ENCODE peak calls at places on chromosomes 1 and 21, in five cellular contexts. One of them, this sample, is unnamed.

GRCh38 chr1:59193443-59194093 is 103.3 kb upstream of the FGGY start:
- DNase-seq in thyroid gland: no peak
- DNase-seq in CD8-positive, alpha-beta T cell: no peak
- DNase-seq in GM23338: no peak
- DNase-seq in PC-9: no peak
- DNase-seq in this sample: no peak

GRCh38 chr1:231062500-231063270 is 22.6 kb upstream of the FAM89A start:
- DNase-seq in thyroid gland: no peak
- DNase-seq in CD8-positive, alpha-beta T cell: no peak
- DNase-seq in GM23338: no peak
- DNase-seq in PC-9: no peak
- DNase-seq in this sample: peak; percentile 31

GRCh38 chr1:203305809-203306088 is 430 bp downstream of the BTG2 start:
- DNase-seq in thyroid gland: no peak
- DNase-seq in CD8-positive, alpha-beta T cell: no peak
- DNase-seq in GM23338: no peak
- DNase-seq in PC-9: no peak
- DNase-seq in this sample: no peak

GRCh38 chr1:46166521-46167462 is 8.1 kb upstream of the TSPAN1 start:
- DNase-seq in thyroid gland: peak; percentile 67
- DNase-seq in CD8-positive, alpha-beta T cell: peak; percentile 54
- DNase-seq in GM23338: peak; percentile 75
- DNase-seq in PC-9: no peak
- DNase-seq in this sample: no peak

GRCh38 chr1:159880435-159880834 is 18.0 kb upstream of the VSIG8 start:
- DNase-seq in thyroid gland: no peak
- DNase-seq in CD8-positive, alpha-beta T cell: no peak
- DNase-seq in GM23338: no peak
- DNase-seq in PC-9: no peak
- DNase-seq in this sample: no peak

GRCh38 chr1:58924016-58924565 is 140.2 kb upstream of the JUN start:
- DNase-seq in thyroid gland: no peak
- DNase-seq in CD8-positive, alpha-beta T cell: no peak
- DNase-seq in GM23338: no peak
- DNase-seq in PC-9: no peak
- DNase-seq in this sample: no peak

GRCh38 chr1:223129229-223129851 is 13.7 kb downstream of the TLR5 start:
- DNase-seq in thyroid gland: peak; percentile 78
- DNase-seq in CD8-positive, alpha-beta T cell: peak; percentile 59
- DNase-seq in GM23338: peak; percentile 86
- DNase-seq in PC-9: no peak
- DNase-seq in this sample: peak; percentile 26

GRCh38 chr1:25088946-25089345 is 143.4 kb downstream of the SYF2 start:
- DNase-seq in thyroid gland: no peak
- DNase-seq in CD8-positive, alpha-beta T cell: no peak
- DNase-seq in GM23338: no peak
- DNase-seq in PC-9: no peak
- DNase-seq in this sample: no peak

GRCh38 chr1:112618114-112618720 is 724 bp downstream of the ST7L start:
- DNase-seq in thyroid gland: no peak
- DNase-seq in CD8-positive, alpha-beta T cell: peak; percentile 36
- DNase-seq in GM23338: no peak
- DNase-seq in PC-9: no peak
- DNase-seq in this sample: peak; percentile 31

GRCh38 chr1:181583598-181583997 is 100.3 kb downstream of the CACNA1E start:
- DNase-seq in thyroid gland: peak; percentile 63
- DNase-seq in CD8-positive, alpha-beta T cell: no peak
- DNase-seq in GM23338: peak; percentile 87
- DNase-seq in PC-9: no peak
- DNase-seq in this sample: no peak

GRCh38 chr1:247295274-247295684 is 36.4 kb downstream of the ZNF496 start:
- DNase-seq in thyroid gland: peak; percentile 11
- DNase-seq in CD8-positive, alpha-beta T cell: no peak
- DNase-seq in GM23338: peak; percentile 87
- DNase-seq in PC-9: no peak
- DNase-seq in this sample: peak; percentile 10

GRCh38 chr1:207073906-207074820 is 14.5 kb upstream of the C4BPB start:
- DNase-seq in thyroid gland: no peak
- DNase-seq in CD8-positive, alpha-beta T cell: no peak
- DNase-seq in GM23338: no peak
- DNase-seq in PC-9: no peak
- DNase-seq in this sample: no peak

GRCh38 chr21:26715878-26716506 is 129.2 kb downstream of the ADAMTS1 start:
- DNase-seq in thyroid gland: peak; percentile 31
- DNase-seq in CD8-positive, alpha-beta T cell: no peak
- DNase-seq in GM23338: peak; percentile 87
- DNase-seq in PC-9: no peak
- DNase-seq in this sample: peak; percentile 27

GRCh38 chr21:41247561-41247968 is 69.0 kb upstream of the FAM3B start:
- DNase-seq in thyroid gland: no peak
- DNase-seq in CD8-positive, alpha-beta T cell: no peak
- DNase-seq in GM23338: no peak
- DNase-seq in PC-9: no peak
- DNase-seq in this sample: no peak

GRCh38 chr1:111463029-111463683 is 10.6 kb upstream of the C1orf162 start:
- DNase-seq in thyroid gland: no peak
- DNase-seq in CD8-positive, alpha-beta T cell: no peak
- DNase-seq in GM23338: no peak
- DNase-seq in PC-9: peak; percentile 48
- DNase-seq in this sample: peak; percentile 52

GRCh38 chr1:232529747-232530146 is 100.2 kb downstream of the SIPA1L2 start:
- DNase-seq in thyroid gland: no peak
- DNase-seq in CD8-positive, alpha-beta T cell: no peak
- DNase-seq in GM23338: no peak
- DNase-seq in PC-9: peak; percentile 98
- DNase-seq in this sample: no peak
- TF ChIP-seq CTCF in thyroid gland: no peak
- TF ChIP-seq CTCF in CD8-positive, alpha-beta T cell: no peak
- TF ChIP-seq CTCF in GM23338: no peak
- TF ChIP-seq CTCF in PC-9: peak; percentile 53
- TF ChIP-seq CTCF in this sample: no peak

GRCh38 chr21:42423197-42423675 is 19.5 kb downstream of the UBASH3A start:
- DNase-seq in thyroid gland: no peak
- DNase-seq in CD8-positive, alpha-beta T cell: peak; percentile 53
- DNase-seq in GM23338: no peak
- DNase-seq in PC-9: no peak
- DNase-seq in this sample: no peak

GRCh38 chr21:42421018-42421793 is 17.5 kb downstream of the UBASH3A start:
- DNase-seq in thyroid gland: no peak
- DNase-seq in CD8-positive, alpha-beta T cell: no peak
- DNase-seq in GM23338: no peak
- DNase-seq in PC-9: no peak
- DNase-seq in this sample: no peak

GRCh38 chr21:42424848-42425602 is 21.3 kb downstream of the UBASH3A start:
- DNase-seq in thyroid gland: no peak
- DNase-seq in CD8-positive, alpha-beta T cell: peak; percentile 81
- DNase-seq in GM23338: no peak
- DNase-seq in PC-9: no peak
- DNase-seq in this sample: no peak

GRCh38 chr21:42425603-42425985 is 21.9 kb downstream of the UBASH3A start:
- DNase-seq in thyroid gland: no peak
- DNase-seq in CD8-positive, alpha-beta T cell: no peak
- DNase-seq in GM23338: no peak
- DNase-seq in PC-9: no peak
- DNase-seq in this sample: no peak

GRCh38 chr21:42423685-42424084 is 20.0 kb downstream of the UBASH3A start:
- DNase-seq in thyroid gland: no peak
- DNase-seq in CD8-positive, alpha-beta T cell: no peak
- DNase-seq in GM23338: no peak
- DNase-seq in PC-9: no peak
- DNase-seq in this sample: no peak
- H3K4me3 ChIP-seq in thyroid gland: no peak overlapping the region
- H3K4me3 ChIP-seq in CD8-positive, alpha-beta T cell: no peak overlapping the region
- H3K4me3 ChIP-seq in GM23338: no peak overlapping the region
- H3K4me3 ChIP-seq in PC-9: no peak overlapping the region
- H3K4me3 ChIP-seq in this sample: no peak overlapping the region

GRCh38 chr1:91478693-91479234 is 21.9 kb upstream of the CDC7 start:
- DNase-seq in thyroid gland: no peak
- DNase-seq in CD8-positive, alpha-beta T cell: no peak
- DNase-seq in GM23338: no peak
- DNase-seq in PC-9: no peak
- DNase-seq in this sample: no peak

DNA sequence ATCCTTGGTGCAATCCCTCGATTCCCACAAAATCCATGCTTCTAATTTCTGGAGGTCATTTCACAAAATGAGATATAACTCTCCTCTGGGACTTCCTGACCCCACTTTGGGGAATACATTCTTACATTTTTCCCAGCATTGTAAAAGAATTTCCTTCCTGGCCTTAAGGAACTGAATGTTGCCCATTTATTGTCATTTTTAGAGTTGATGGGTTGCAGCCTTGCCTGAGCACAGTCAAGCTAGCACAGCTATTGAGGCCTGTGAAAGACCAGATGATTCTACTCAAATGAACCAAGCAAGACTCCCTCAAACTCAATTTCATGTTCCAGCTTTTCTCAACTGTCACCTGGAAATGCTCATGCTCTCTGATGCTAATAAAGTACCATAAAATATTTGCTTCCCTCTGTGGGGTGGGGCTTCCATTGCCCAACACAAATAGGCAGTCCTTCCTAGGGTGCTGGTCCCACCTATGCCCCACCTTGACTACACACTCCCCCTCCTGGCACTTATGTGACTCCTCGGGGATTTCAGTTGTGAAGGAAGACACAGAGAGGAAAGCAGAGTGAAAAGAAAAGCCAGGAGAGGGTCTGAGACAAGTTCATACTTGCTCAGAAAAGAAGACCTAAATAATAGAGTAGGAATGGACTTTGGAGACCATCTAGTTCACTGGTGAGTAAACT is 24.0 kb upstream of the CDC7 start:
- DNase-seq in thyroid gland: no peak
- DNase-seq in CD8-positive, alpha-beta T cell: no peak
- DNase-seq in GM23338: peak; percentile 25
- DNase-seq in PC-9: no peak
- DNase-seq in this sample: no peak
- TF ChIP-seq CTCF in thyroid gland: no peak
- TF ChIP-seq CTCF in CD8-positive, alpha-beta T cell: no peak
- TF ChIP-seq CTCF in GM23338: no peak
- TF ChIP-seq CTCF in PC-9: no peak
- TF ChIP-seq CTCF in this sample: no peak

DNA sequence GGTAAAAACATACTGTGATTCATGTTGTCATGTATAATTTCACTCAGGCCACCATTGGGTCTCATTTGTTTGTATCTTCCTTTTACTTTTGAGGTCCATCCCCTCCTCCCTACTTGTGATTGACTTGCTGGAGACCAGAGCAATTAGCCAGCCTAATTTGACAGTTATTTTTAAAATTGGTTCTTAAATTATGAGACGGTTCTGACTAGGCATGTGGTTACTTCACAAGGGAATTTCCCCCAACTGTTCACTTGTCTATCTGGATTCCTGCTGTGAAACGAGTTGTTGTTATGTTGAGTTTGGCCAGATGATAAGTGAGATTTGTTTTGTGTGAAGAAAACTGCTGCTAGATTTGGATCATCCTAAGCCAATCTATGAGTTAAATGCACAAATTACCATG is 359.1 kb downstream of the BARHL2 start:
- DNase-seq in thyroid gland: no peak
- DNase-seq in CD8-positive, alpha-beta T cell: no peak
- DNase-seq in GM23338: no peak
- DNase-seq in PC-9: no peak
- DNase-seq in this sample: no peak
- H3K4me3 ChIP-seq in thyroid gland: no peak overlapping the region
- H3K4me3 ChIP-seq in CD8-positive, alpha-beta T cell: no peak overlapping the region
- H3K4me3 ChIP-seq in GM23338: no peak overlapping the region
- H3K4me3 ChIP-seq in PC-9: no peak overlapping the region
- H3K4me3 ChIP-seq in this sample: no peak overlapping the region

GRCh38 chr1:220905650-220906560 is 26.7 kb downstream of the HLX start:
- DNase-seq in thyroid gland: no peak
- DNase-seq in CD8-positive, alpha-beta T cell: no peak
- DNase-seq in GM23338: no peak
- DNase-seq in PC-9: peak; percentile 59
- DNase-seq in this sample: no peak

GRCh38 chr1:220910021-220910420 is 30.8 kb downstream of the HLX start:
- DNase-seq in thyroid gland: no peak
- DNase-seq in CD8-positive, alpha-beta T cell: no peak
- DNase-seq in GM23338: no peak
- DNase-seq in PC-9: no peak
- DNase-seq in this sample: no peak

GRCh38 chr1:220906561-220907334 is 27.5 kb downstream of the HLX start:
- DNase-seq in thyroid gland: no peak
- DNase-seq in CD8-positive, alpha-beta T cell: no peak
- DNase-seq in GM23338: no peak
- DNase-seq in PC-9: peak; percentile 57
- DNase-seq in this sample: peak; percentile 71

GRCh38 chr1:220904861-220905260 is 25.6 kb downstream of the HLX start:
- DNase-seq in thyroid gland: no peak
- DNase-seq in CD8-positive, alpha-beta T cell: no peak
- DNase-seq in GM23338: no peak
- DNase-seq in PC-9: no peak
- DNase-seq in this sample: no peak

DNA sequence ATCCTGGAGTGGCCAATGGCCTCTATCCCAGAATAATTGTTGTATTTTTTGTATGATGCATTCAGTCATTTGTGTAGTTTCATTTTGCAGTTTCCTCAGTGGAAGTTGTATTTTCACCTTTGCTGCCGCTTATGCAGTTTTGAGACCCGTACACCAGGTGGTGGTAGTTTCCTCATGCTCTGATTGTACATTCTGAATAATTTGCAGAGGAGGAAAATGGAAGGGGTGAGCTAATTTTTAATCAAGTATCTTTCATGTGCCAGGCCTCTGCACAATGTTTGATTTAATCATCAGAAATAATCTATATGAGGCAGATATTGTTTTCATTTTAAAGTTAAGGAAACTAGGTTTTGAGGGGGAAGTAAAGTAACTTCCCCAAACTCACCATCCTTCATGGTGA is 29.5 kb downstream of the HLX start:
- DNase-seq in thyroid gland: no peak
- DNase-seq in CD8-positive, alpha-beta T cell: no peak
- DNase-seq in GM23338: peak; percentile 13
- DNase-seq in PC-9: no peak
- DNase-seq in this sample: no peak
- TF ChIP-seq CTCF in thyroid gland: no peak
- TF ChIP-seq CTCF in CD8-positive, alpha-beta T cell: no peak
- TF ChIP-seq CTCF in GM23338: peak; percentile 35
- TF ChIP-seq CTCF in PC-9: peak; percentile 54
- TF ChIP-seq CTCF in this sample: peak; percentile 47

This sample was measured in foreskin fibroblast.